ENCODE peak calls at places on chromosome 21, in four cellular contexts. D is K562, G is HepG2, C is GM12878. F is an unnamed sample.

GRCh38 chr21:19109694-19110093 is 706.1 kb upstream of the TMPRSS15 start:
- DNase-seq in D (no peak), G (no peak), C (no peak), F (no peak)

GRCh38 chr21:32484706-32485380 is 72.3 kb downstream of the EVA1C start:
- DNase-seq in D (no peak), G (no peak), C (no peak), F (no peak)

GRCh38 chr21:15197696-15198095 is 132.9 kb upstream of the NRIP1 start:
- DNase-seq in D (no peak), G (no peak), C (no peak), F (no peak)

GRCh38 chr21:42661688-42662429 is 8.4 kb downstream of the PDE9A start:
- DNase-seq in D (no peak), G (no peak), C (no peak), F (no peak)

GRCh38 chr21:41396452-41397107 is 29.5 kb upstream of the MX1 start:
- DNase-seq in D (no peak), G (no peak), C (no peak), F (no peak)

GRCh38 chr21:31108969-31109368 is 70.7 kb upstream of the KRTAP19-8 start:
- DNase-seq in D (no peak), G (no peak), C (no peak), F (no peak)

GRCh38 chr21:35779690-35780570 is 280.4 kb downstream of the SETD4 start:
- DNase-seq in D (no peak), G (no peak), C (no peak), F (no peak)

GRCh38 chr21:41397416-41397815 is 28.6 kb upstream of the MX1 start:
- DNase-seq in D (no peak), G (no peak), C (no peak), F (no peak)

GRCh38 chr21:32257952-32258785 is 20.7 kb downstream of the MIS18A start:
- DNase-seq in D (peak), G (peak), C (no peak), F (peak)

GRCh38 chr21:42319851-42320602 is 4.8 kb upstream of the TFF3 start:
- DNase-seq in D (no peak), G (no peak), C (no peak), F (no peak)

GRCh38 chr21:39714331-39714730 is 30.7 kb upstream of the IGSF5 start:
- DNase-seq in D (no peak), G (no peak), C (no peak), F (no peak)

GRCh38 chr21:42640486-42640885 is 12.9 kb upstream of the PDE9A start:
- DNase-seq in D (no peak), G (no peak), C (no peak), F (no peak)

GRCh38 chr21:22890656-22891055 is 1892.4 kb downstream of the NCAM2 start:
- DNase-seq in D (no peak), G (no peak), C (no peak), F (no peak)

GRCh38 chr21:32712043-32712442 is 15.8 kb downstream of the SYNJ1 start:
- DNase-seq in D (no peak), G (no peak), C (peak), F (no peak)

GRCh38 chr21:35438643-35439404 is 389.7 kb upstream of the RUNX1 start:
- DNase-seq in D (no peak), G (no peak), C (peak), F (no peak)

GRCh38 chr21:26227146-26227545 is 56.6 kb upstream of the APP start:
- DNase-seq in D (no peak), G (no peak), C (no peak), F (no peak)

GRCh38 chr21:28358702-28359101 is 634.0 kb downstream of the LTN1 start:
- DNase-seq in D (no peak), G (no peak), C (no peak), F (no peak)

GRCh38 chr21:46008893-46009635 is 27.5 kb downstream of the COL6A1 start:
- DNase-seq in D (no peak), G (no peak), C (no peak), F (no peak)
- TF ChIP-seq TCF7 in D (no peak), G (no peak), C (no peak), F (no peak)

DNA sequence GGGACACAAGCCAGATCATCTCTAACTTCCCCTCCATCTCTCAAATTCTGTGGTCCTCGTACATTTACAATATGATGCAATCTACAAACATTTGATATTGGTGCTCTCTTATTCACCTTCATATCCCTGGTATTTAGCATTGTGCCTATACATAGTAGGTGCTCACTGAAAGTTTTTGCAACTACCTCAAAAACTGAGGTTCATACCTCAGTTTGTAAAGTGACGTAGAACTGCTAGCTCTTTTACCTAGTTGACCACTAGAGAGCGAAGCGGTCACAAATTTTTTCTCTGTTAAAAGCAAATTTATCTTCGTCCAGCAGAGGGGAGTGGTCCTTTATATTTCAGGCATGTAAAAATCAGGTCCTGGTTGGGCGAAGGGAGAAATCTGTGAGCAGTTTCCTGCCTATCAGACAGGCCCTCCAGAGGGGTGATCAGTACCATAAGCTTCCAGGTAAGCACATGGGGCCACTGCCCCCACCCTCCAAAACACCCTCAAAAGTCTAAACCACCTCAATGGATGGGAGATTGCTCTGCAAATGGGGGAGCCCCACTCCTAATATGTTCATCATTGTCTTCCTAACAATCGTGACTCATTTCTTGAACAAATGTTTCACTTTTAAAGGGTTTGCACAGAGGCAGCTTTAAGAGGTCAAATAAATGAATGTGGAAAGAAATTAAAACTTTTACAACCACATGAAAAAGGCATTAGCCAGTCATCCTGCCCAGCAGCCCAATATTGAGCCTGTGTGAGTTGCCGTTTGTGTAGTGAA is 10.6 kb upstream of the HLCS start:
- DNase-seq in D (peak), G (peak), C (peak), F (peak)
- TF ChIP-seq TCF7 in D (no peak), G (no peak), C (peak), F (no peak)

GRCh38 chr21:33755354-33755753 is 113.1 kb downstream of the ITSN1 start:
- DNase-seq in D (no peak), G (no peak), C (no peak), F (no peak)

GRCh38 chr21:33751120-33751519 is 108.8 kb downstream of the ITSN1 start:
- DNase-seq in D (no peak), G (no peak), C (no peak), F (no peak)

GRCh38 chr21:33752260-33752659 is 110.0 kb downstream of the ITSN1 start:
- DNase-seq in D (no peak), G (no peak), C (no peak), F (no peak)

GRCh38 chr21:33751533-33751932 is 109.2 kb downstream of the ITSN1 start:
- DNase-seq in D (no peak), G (no peak), C (no peak), F (no peak)

GRCh38 chr21:33754493-33754892 is 112.2 kb downstream of the ITSN1 start:
- DNase-seq in D (no peak), G (no peak), C (no peak), F (no peak)
- TF ChIP-seq TCF7 in D (no peak), G (no peak), C (no peak), F (no peak)

DNA sequence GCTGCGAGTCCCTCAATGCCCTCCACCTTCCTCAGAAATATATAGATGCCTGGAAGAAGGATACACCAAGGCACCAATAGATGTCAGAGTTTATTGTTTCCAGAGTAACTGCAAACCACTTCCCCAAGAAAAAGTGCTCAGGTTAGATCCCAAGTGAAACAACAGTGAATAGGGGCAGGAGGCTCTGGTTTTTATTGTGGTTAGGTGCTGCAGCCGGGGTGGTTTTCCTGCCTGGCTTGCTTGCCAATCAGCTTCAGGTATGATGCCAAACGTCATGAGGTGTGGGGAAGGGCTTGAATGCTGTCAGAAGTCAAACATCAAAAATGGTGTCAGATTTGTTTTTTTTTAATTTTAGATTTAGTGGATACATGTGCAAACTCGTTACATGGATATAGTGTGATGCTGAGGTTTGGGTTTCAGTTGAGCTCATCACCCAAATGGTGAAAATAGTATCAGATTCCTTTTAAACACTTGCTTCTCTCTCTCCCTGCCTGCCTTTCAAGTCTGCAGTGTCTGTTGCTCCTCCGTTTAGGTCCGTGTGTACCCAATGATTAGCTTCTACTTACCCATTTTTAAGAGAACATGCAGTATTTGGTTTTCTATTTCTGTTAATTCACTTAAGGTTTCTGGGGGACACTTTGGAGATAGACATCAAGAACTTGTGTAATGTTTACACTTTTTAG is 1317.0 kb downstream of the MRPL39 start:
- DNase-seq in D (no peak), G (no peak), C (no peak), F (no peak)
- TF ChIP-seq TCF7 in D (no peak), G (no peak), C (no peak), F (no peak)

F was measured in WTC11.